ENCODE peak calls at places on chromosomes 4 and X, in five cellular contexts. L is upper lobe of left lung, Q is GM12878, D is A549, M is K562. Z is an unnamed sample.

GRCh38 chr4:46550471-46550870 is 160.5 kb upstream of the GABRA2 start:
- ATAC-seq in L (no peak), Q (no peak), D (no peak), M (no peak), Z (no peak)

GRCh38 chrX:153776611-153777045 is 4.2 kb upstream of the SRPK3 start:
- ATAC-seq in L (no peak), Q (no peak), D (peak; percentile 5), M (peak; percentile 82), Z (no peak)

GRCh38 chr4:26412381-26413372 is 77.6 kb downstream of the CCKAR start:
- ATAC-seq in L (peak; percentile 82), Q (no peak), D (no peak), M (no peak), Z (peak; percentile 48)

GRCh38 chr4:147078362-147078761 is 132.7 kb upstream of the TTC29 start:
- ATAC-seq in L (no peak), Q (no peak), D (no peak), M (no peak), Z (peak; percentile 67)

GRCh38 chr4:23728393-23728792 is 161.5 kb downstream of the PPARGC1A start:
- ATAC-seq in L (peak; percentile 67), Q (no peak), D (no peak), M (no peak), Z (no peak)

GRCh38 chr4:84796388-84796787 is 170.1 kb downstream of the WDFY3 start:
- ATAC-seq in L (no peak), Q (no peak), D (no peak), M (no peak), Z (no peak)

GRCh38 chr4:140186651-140187315 is 32.8 kb upstream of the MAML3 start:
- ATAC-seq in L (peak; percentile 62), Q (no peak), D (peak; percentile 92), M (no peak), Z (no peak)

GRCh38 chrX:118251251-118251650 is 94.7 kb upstream of the WDR44 start:
- ATAC-seq in L (no peak), Q (no peak), D (no peak), M (no peak), Z (no peak)

GRCh38 chr4:88724406-88724805 is 26.8 kb upstream of the NAP1L5 start:
- ATAC-seq in L (no peak), Q (no peak), D (no peak), M (no peak), Z (no peak)

GRCh38 chr4:15729910-15730533 is 27.2 kb downstream of the BST1 start:
- ATAC-seq in L (peak; percentile 73), Q (peak; percentile 84), D (peak; percentile 66), M (peak; percentile 82), Z (peak; percentile 58)

GRCh38 chrX:106467422-106467821 is 144.4 kb upstream of the RADX start:
- ATAC-seq in L (no peak), Q (no peak), D (no peak), M (no peak), Z (no peak)

GRCh38 chrX:69506617-69507499 is 2.7 kb downstream of the NALF2 start:
- ATAC-seq in L (no peak), Q (no peak), D (no peak), M (no peak), Z (no peak)

GRCh38 chrX:106300656-106301055 is 132.6 kb downstream of the PWWP3B start:
- ATAC-seq in L (no peak), Q (no peak), D (no peak), M (no peak), Z (no peak)

GRCh38 chrX:28997716-28998115 is 410.5 kb downstream of the IL1RAPL1 start:
- ATAC-seq in L (no peak), Q (no peak), D (no peak), M (no peak), Z (no peak)

GRCh38 chr4:15717647-15718416 is 15.0 kb downstream of the BST1 start:
- ATAC-seq in L (peak; percentile 39), Q (no peak), D (no peak), M (no peak), Z (no peak)

GRCh38 chr4:151574968-151575367 is 166.0 kb downstream of the FHIP1A start:
- ATAC-seq in L (no peak), Q (no peak), D (no peak), M (no peak), Z (no peak)

GRCh38 chr4:72357908-72358307 is 211.1 kb downstream of the ADAMTS3 start:
- ATAC-seq in L (no peak), Q (no peak), D (no peak), M (no peak), Z (no peak)

GRCh38 chr4:159191989-159192388 is 89.1 kb downstream of the RAPGEF2 start:
- ATAC-seq in L (no peak), Q (no peak), D (peak; percentile 85), M (peak; percentile 76), Z (no peak)

GRCh38 chr4:138867404-138867803 is 148.2 kb upstream of the NOCT start:
- ATAC-seq in L (peak; percentile 54), Q (no peak), D (no peak), M (no peak), Z (no peak)

GRCh38 chr4:144595681-144596080 is 50.3 kb upstream of the HHIP start:
- ATAC-seq in L (no peak), Q (no peak), D (no peak), M (no peak), Z (no peak)

GRCh38 chrX:136689441-136689840 is 41.5 kb downstream of the CD40LG start:
- ATAC-seq in L (no peak), Q (peak; percentile 35), D (no peak), M (no peak), Z (no peak)

GRCh38 chr4:7901274-7901845 is 38.3 kb downstream of the AFAP1 start:
- ATAC-seq in L (no peak), Q (no peak), D (no peak), M (no peak), Z (no peak)

GRCh38 chrX:119574394-119575266 is at the start of gene UBE2A:
- ATAC-seq in L (peak; percentile 98), Q (peak; percentile 89), D (peak; percentile 93), M (peak; percentile 93), Z (peak; percentile 96)

GRCh38 chr4:179521937-179522336 is 2079.7 kb upstream of the AGA start:
- ATAC-seq in L (no peak), Q (no peak), D (no peak), M (no peak), Z (no peak)

GRCh38 chrX:65643046-65643785 is 24.2 kb upstream of the MSN start:
- ATAC-seq in L (peak; percentile 79), Q (peak; percentile 24), D (peak; percentile 82), M (peak; percentile 26), Z (no peak)

GRCh38 chrX:79367907-79368306 is 773 bp upstream of the ITM2A start:
- ATAC-seq in L (no peak), Q (no peak), D (no peak), M (no peak), Z (no peak)
- H3K27ac ChIP-seq in L (peak overlapping the region; percentile 62), Q (peak overlapping the region; percentile 52), D (no peak overlapping the region), M (peak overlapping the region; percentile 78), Z (no peak overlapping the region)

DNA sequence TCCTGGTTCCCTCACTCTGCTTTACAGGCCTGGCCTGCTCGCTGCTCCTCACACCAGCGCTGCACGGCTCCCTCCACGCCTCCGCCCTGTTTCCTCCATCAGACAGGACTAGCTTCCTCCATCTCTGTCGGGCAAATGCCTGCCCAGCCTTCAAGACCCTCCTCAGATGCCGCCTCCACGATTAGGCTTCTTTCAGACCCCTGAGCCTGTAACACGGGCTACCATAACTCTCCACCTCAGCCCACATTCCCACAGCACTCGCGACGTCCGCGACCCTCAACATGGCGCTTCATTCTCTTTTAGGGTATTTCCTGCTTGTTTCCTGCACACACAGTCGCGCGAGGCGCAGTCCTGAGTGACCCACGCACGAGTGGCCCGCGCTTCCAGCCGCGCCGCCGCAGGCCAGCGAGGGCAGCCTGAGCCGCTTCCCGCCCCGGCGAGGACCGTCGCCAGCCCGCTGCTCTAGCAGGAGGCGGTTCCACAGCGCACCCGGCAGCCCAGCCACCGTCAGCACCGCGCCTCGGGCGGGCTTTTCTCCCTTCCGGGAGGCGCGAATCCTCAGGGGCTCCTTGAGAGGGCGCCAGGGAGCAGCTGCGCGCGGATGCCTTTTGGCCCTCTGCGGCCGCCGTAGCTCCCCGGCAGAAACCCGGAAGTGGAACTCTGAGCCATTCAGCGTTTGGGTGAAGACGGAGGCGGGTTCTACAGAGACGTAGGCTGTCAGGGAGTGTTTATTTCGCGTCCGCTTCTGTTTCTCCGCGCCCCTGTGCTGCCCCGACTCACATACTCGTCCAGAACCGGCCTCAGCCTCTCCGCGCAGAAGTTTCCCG is at the start of gene FRG1:
- ATAC-seq in L (peak; percentile 100), Q (peak; percentile 99), D (peak; percentile 100), M (peak; percentile 99), Z (peak; percentile 100)
- TF ChIP-seq EP300 in L (peak; percentile 33), Q (no peak), D (no peak), M (no peak), Z (no peak)

GRCh38 chr4:6269651-6270511 is at the start of gene WFS1:
- ATAC-seq in L (peak; percentile 97), Q (peak; percentile 100), D (peak; percentile 100), M (peak; percentile 100), Z (peak; percentile 98)

GRCh38 chr4:6272863-6273660 is 3.4 kb downstream of the WFS1 start:
- ATAC-seq in L (peak; percentile 51), Q (no peak), D (peak; percentile 18), M (no peak), Z (peak; percentile 11)

GRCh38 chr4:6270691-6271121 is 1.1 kb downstream of the WFS1 start:
- ATAC-seq in L (no peak), Q (no peak), D (no peak), M (no peak), Z (no peak)

GRCh38 chr4:6271701-6272465 is 2.2 kb downstream of the WFS1 start:
- ATAC-seq in L (peak; percentile 77), Q (no peak), D (no peak), M (no peak), Z (no peak)

DNA sequence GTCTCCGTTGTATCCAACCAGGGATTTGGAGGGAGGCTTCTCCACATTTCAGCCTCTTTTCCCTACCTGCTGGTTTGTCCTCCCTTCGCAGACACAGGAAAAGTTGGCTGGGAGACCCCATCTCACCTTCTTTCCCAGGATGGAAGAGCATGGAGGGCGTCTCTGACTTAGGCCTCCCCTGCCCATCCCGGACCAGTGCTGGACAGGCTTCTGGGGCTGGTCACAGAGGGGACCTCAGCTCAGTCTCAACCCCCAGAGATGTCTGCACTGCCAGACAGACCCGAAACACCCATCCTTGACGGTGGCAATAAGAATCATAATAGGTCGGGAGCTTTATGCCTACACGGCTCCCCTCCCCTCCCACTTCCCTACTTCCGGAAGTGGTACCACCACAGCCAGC is 1.6 kb downstream of the WFS1 start:
- ATAC-seq in L (no peak), Q (no peak), D (no peak), M (no peak), Z (no peak)
- H3K27ac ChIP-seq in L (peak overlapping the region; percentile 85), Q (no peak overlapping the region), D (no peak overlapping the region), M (no peak overlapping the region), Z (peak overlapping the region; percentile 97)

GRCh38 chrX:130212371-130212770 is 40.6 kb downstream of the RAB33A start:
- ATAC-seq in L (no peak), Q (no peak), D (no peak), M (no peak), Z (no peak)
- TF ChIP-seq EP300 in L (no peak), Q (no peak), D (no peak), M (no peak), Z (no peak)

GRCh38 chr4:5814421-5814820 is 78.5 kb downstream of the CRMP1 start:
- ATAC-seq in L (no peak), Q (no peak), D (no peak), M (no peak), Z (no peak)

GRCh38 chr4:5815641-5816040 is 77.2 kb downstream of the CRMP1 start:
- ATAC-seq in L (no peak), Q (no peak), D (no peak), M (no peak), Z (no peak)

GRCh38 chr4:5816101-5816500 is 76.8 kb downstream of the CRMP1 start:
- ATAC-seq in L (no peak), Q (no peak), D (no peak), M (no peak), Z (no peak)

GRCh38 chr4:5812506-5813229 is 80.2 kb downstream of the CRMP1 start:
- ATAC-seq in L (no peak), Q (peak; percentile 92), D (peak; percentile 92), M (peak; percentile 98), Z (peak; percentile 65)

GRCh38 chr4:5813882-5814255 is 79.0 kb downstream of the CRMP1 start:
- ATAC-seq in L (no peak), Q (no peak), D (no peak), M (no peak), Z (no peak)
- H3K27ac ChIP-seq in L (no peak overlapping the region), Q (no peak overlapping the region), D (no peak overlapping the region), M (no peak overlapping the region), Z (no peak overlapping the region)

Z was measured in gastroesophageal sphincter.